ENCODE peak calls at places on chromosome 5, in seven cellular contexts. E, C, Q, U, Y, G and N are unnamed samples.

GRCh38 chr5:64612349-64612961 is 77.8 kb upstream of the SHISAL2B start:
- DNase-seq in E (peak), C (no peak), Q (no peak), U (peak), Y (peak), G (peak), N (peak)

GRCh38 chr5:683619-684481 is 9.3 kb downstream of the TPPP start:
- DNase-seq in E (no peak), C (peak), Q (no peak), U (no peak), Y (no peak), G (no peak), N (no peak)

GRCh38 chr5:154476343-154477213 is 1.4 kb downstream of the HAND1 start:
- DNase-seq in E (no peak), C (no peak), Q (no peak), U (no peak), Y (no peak), G (no peak), N (no peak)

GRCh38 chr5:126809932-126810331 is 33.0 kb downstream of the LMNB1 start:
- DNase-seq in E (no peak), C (no peak), Q (no peak), U (no peak), Y (no peak), G (no peak), N (peak)

GRCh38 chr5:154285661-154286408 is 95.3 kb downstream of the GALNT10 start:
- DNase-seq in E (peak), C (no peak), Q (no peak), U (no peak), Y (peak), G (no peak), N (no peak)

GRCh38 chr5:74767579-74767913 is 497 bp downstream of the NSA2 start:
- DNase-seq in E (peak), C (no peak), Q (no peak), U (peak), Y (peak), G (peak), N (no peak)

GRCh38 chr5:175697846-175698245 is 40.0 kb downstream of the HRH2 start:
- DNase-seq in E (no peak), C (no peak), Q (no peak), U (no peak), Y (no peak), G (no peak), N (no peak)

GRCh38 chr5:180648658-180649296 is 623 bp downstream of the FLT4 start:
- DNase-seq in E (no peak), C (no peak), Q (no peak), U (no peak), Y (peak), G (no peak), N (peak)

GRCh38 chr5:112420111-112420864 is 1.2 kb upstream of the EPB41L4A start:
- DNase-seq in E (peak), C (no peak), Q (peak), U (peak), Y (peak), G (peak), N (peak)

GRCh38 chr5:146199216-146199815 is 4.1 kb upstream of the RBM27 start:
- DNase-seq in E (no peak), C (no peak), Q (no peak), U (no peak), Y (no peak), G (no peak), N (no peak)

GRCh38 chr5:123371575-123372179 is 51.5 kb downstream of the CEP120 start:
- DNase-seq in E (peak), C (no peak), Q (no peak), U (peak), Y (peak), G (peak), N (peak)

GRCh38 chr5:147733075-147733474 is 49.5 kb downstream of the JAKMIP2 start:
- DNase-seq in E (no peak), C (no peak), Q (no peak), U (no peak), Y (no peak), G (no peak), N (no peak)

GRCh38 chr5:177496111-177497010 is 1.0 kb downstream of the PDLIM7 start:
- DNase-seq in E (peak), C (no peak), Q (no peak), U (peak), Y (peak), G (no peak), N (peak)

GRCh38 chr5:74063821-74064598 is 438.0 kb downstream of the ARHGEF28 start:
- DNase-seq in E (peak), C (no peak), Q (no peak), U (no peak), Y (no peak), G (no peak), N (no peak)

GRCh38 chr5:39238366-39239105 is 19.2 kb upstream of the FYB1 start:
- DNase-seq in E (no peak), C (no peak), Q (no peak), U (no peak), Y (no peak), G (no peak), N (no peak)

GRCh38 chr5:69359699-69360098 is 9.6 kb downstream of the AK6 start:
- DNase-seq in E (no peak), C (no peak), Q (no peak), U (no peak), Y (no peak), G (no peak), N (no peak)

GRCh38 chr5:159705948-159706347 is 210.3 kb upstream of the ADRA1B start:
- DNase-seq in E (peak), C (no peak), Q (no peak), U (no peak), Y (no peak), G (no peak), N (no peak)

GRCh38 chr5:2014058-2014610 is 131.4 kb upstream of the IRX4 start:
- DNase-seq in E (no peak), C (no peak), Q (no peak), U (no peak), Y (no peak), G (no peak), N (no peak)

GRCh38 chr5:57422341-57422740 is 60.3 kb downstream of the ACTBL2 start:
- DNase-seq in E (no peak), C (no peak), Q (no peak), U (no peak), Y (no peak), G (no peak), N (no peak)

GRCh38 chr5:179158556-179158955 is 98.4 kb downstream of the ZNF354C start:
- DNase-seq in E (no peak), C (no peak), Q (no peak), U (no peak), Y (no peak), G (no peak), N (no peak)

GRCh38 chr5:8135742-8136141 is 266.8 kb downstream of the MTRR start:
- DNase-seq in E (no peak), C (no peak), Q (no peak), U (no peak), Y (no peak), G (no peak), N (no peak)

GRCh38 chr5:68279960-68280359 is 64.4 kb downstream of the PIK3R1 start:
- DNase-seq in E (no peak), C (no peak), Q (peak), U (no peak), Y (no peak), G (no peak), N (peak)

GRCh38 chr5:6484899-6485298 is 36.2 kb downstream of the UBE2QL1 start:
- DNase-seq in E (no peak), C (no peak), Q (no peak), U (no peak), Y (no peak), G (no peak), N (no peak)

GRCh38 chr5:42919600-42919999 is 107.9 kb upstream of the SELENOP start:
- DNase-seq in E (no peak), C (no peak), Q (no peak), U (no peak), Y (no peak), G (no peak), N (no peak)

GRCh38 chr5:67541869-67542268 is 345.3 kb upstream of the CD180 start:
- DNase-seq in E (no peak), C (no peak), Q (no peak), U (no peak), Y (no peak), G (no peak), N (no peak)

GRCh38 chr5:157558089-157558595 is 17.4 kb downstream of the ADAM19 start:
- DNase-seq in E (peak), C (no peak), Q (no peak), U (no peak), Y (no peak), G (no peak), N (no peak)

GRCh38 chr5:96893342-96893741 is 17.0 kb downstream of the ERAP2 start:
- DNase-seq in E (peak), C (no peak), Q (no peak), U (no peak), Y (no peak), G (no peak), N (no peak)

GRCh38 chr5:98786178-98786853 is 12.9 kb downstream of the RGMB start:
- DNase-seq in E (no peak), C (no peak), Q (no peak), U (no peak), Y (no peak), G (no peak), N (no peak)